ENCODE peak calls at places on chromosomes 3 and 15, in eight cellular contexts. N is ovary, W is fibroblast of mammary gland, B is lower lobe of right lung, I is A549, D is cardiac fibroblast, J is BJ, M is endothelial cell of umbilical vein. Z is an unnamed sample.

GRCh38 chr15:99086327-99086667 is 18.6 kb upstream of the SYNM start:
- DNase-seq in N (no peak), W (no peak), B (no peak), I (no peak), D (no peak), J (no peak), M (no peak), Z (no peak)

GRCh38 chr3:11998091-11998490 is 6.1 kb upstream of the SYN2 start:
- DNase-seq in N (no peak), W (no peak), B (no peak), I (no peak), D (no peak), J (no peak), M (no peak), Z (no peak)

GRCh38 chr3:103813955-103814354 is 1379.1 kb downstream of the ZPLD1 start:
- DNase-seq in N (no peak), W (no peak), B (no peak), I (no peak), D (no peak), J (no peak), M (no peak), Z (no peak)

GRCh38 chr15:88622605-88622975 is 1.4 kb downstream of the AEN start:
- DNase-seq in N (no peak), W (no peak), B (no peak), I (no peak), D (no peak), J (no peak), M (no peak), Z (no peak)

GRCh38 chr15:50051344-50051743 is 67.7 kb downstream of the ATP8B4 start:
- DNase-seq in N (no peak), W (no peak), B (no peak), I (no peak), D (no peak), J (no peak), M (no peak), Z (no peak)

GRCh38 chr3:152301745-152302181 is 33.0 kb downstream of the MBNL1 start:
- DNase-seq in N (no peak), W (no peak), B (no peak), I (no peak), D (no peak), J (no peak), M (no peak), Z (peak; percentile 46)

GRCh38 chr15:101201411-101202174 is 50.3 kb downstream of the CHSY1 start:
- DNase-seq in N (peak; percentile 86), W (peak; percentile 99), B (peak; percentile 75), I (peak; percentile 80), D (peak; percentile 98), J (peak; percentile 91), M (peak; percentile 93), Z (no peak)

GRCh38 chr3:197353001-197353866 is 54.8 kb upstream of the DLG1 start:
- DNase-seq in N (no peak), W (no peak), B (no peak), I (no peak), D (no peak), J (no peak), M (no peak), Z (no peak)

GRCh38 chr3:42014949-42015533 is 53.1 kb upstream of the ULK4 start:
- DNase-seq in N (no peak), W (peak; percentile 46), B (peak; percentile 57), I (no peak), D (peak; percentile 65), J (no peak), M (peak; percentile 66), Z (peak; percentile 70)

GRCh38 chr3:170724599-170724998 is 138.7 kb upstream of the SLC7A14 start:
- DNase-seq in N (peak; percentile 39), W (peak; percentile 99), B (no peak), I (no peak), D (peak; percentile 77), J (no peak), M (no peak), Z (no peak)

GRCh38 chr3:170728181-170728580 is 141.8 kb downstream of the RPL22L1 start:
- DNase-seq in N (no peak), W (no peak), B (no peak), I (no peak), D (no peak), J (no peak), M (no peak), Z (no peak)

GRCh38 chr3:170726976-170727661 is 141.2 kb upstream of the SLC7A14 start:
- DNase-seq in N (no peak), W (peak; percentile 94), B (no peak), I (peak; percentile 13), D (peak; percentile 89), J (no peak), M (peak; percentile 85), Z (no peak)

GRCh38 chr3:170727754-170728153 is 141.9 kb upstream of the SLC7A14 start:
- DNase-seq in N (no peak), W (no peak), B (no peak), I (no peak), D (no peak), J (no peak), M (no peak), Z (no peak)

GRCh38 chr3:170725285-170725731 is 139.4 kb upstream of the SLC7A14 start:
- DNase-seq in N (no peak), W (peak; percentile 82), B (no peak), I (no peak), D (peak; percentile 73), J (no peak), M (no peak), Z (no peak)
- TF ChIP-seq CTCF in N (no peak), W (peak; percentile 16), B (no peak), I (no peak), D (peak; percentile 6), J (peak; percentile 17), M (no peak), Z (no peak)

DNA sequence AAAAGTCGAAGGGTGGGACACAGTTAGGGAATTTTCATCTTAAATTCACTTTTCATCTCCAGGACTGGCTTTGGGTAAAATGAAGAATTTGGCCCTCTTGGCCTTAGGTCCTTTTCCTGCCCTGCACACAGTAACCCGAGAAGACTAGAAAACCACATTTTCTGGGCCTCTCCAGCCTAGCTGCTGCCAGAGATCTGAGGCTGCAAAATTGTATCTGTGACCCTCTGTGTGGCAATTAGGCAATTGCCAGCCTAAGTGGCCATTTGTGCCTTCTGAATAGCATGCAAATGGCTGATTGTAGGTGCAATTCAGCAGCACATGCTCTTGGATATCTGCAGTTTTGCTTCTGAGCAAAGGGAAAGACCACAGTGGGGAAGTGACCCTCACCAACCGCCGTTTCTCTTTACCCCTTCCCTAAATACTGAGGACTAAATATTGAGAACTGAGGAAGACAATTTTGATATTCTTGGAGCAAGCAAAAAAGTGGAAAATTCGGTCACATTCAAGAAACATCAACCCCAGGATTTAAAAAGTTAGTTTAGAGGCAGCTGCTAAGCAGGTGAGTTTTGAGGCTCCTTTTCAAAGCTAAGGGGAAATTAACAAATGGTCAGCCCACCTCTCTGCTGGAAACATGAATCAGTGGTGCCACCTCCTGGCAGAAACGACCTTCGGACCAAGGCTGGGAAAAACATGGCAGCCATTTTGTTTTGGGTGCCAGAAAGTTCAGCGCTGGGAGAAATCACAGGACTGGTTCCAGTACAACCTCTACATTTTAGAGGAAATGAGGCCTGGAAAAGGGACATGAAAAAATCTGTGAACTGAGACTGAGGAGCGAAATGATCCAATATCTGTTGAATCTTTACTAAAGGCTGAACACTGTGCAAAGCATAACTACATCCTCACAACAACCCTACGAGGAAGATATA is 56.6 kb upstream of the PRTG start:
- DNase-seq in N (peak; percentile 24), W (peak; percentile 66), B (peak; percentile 52), I (peak; percentile 59), D (peak; percentile 69), J (no peak), M (peak; percentile 69), Z (peak; percentile 62)
- TF ChIP-seq CTCF in N (no peak), W (peak; percentile 86), B (peak; percentile 63), I (peak; percentile 58), D (peak; percentile 76), J (peak; percentile 66), M (peak; percentile 72), Z (peak; percentile 47)

GRCh38 chr15:38861108-38861507 is 296.5 kb upstream of the RASGRP1 start:
- DNase-seq in N (no peak), W (no peak), B (no peak), I (no peak), D (no peak), J (no peak), M (no peak), Z (no peak)

GRCh38 chr15:38862104-38862503 is 297.5 kb upstream of the RASGRP1 start:
- DNase-seq in N (no peak), W (no peak), B (no peak), I (no peak), D (no peak), J (no peak), M (no peak), Z (no peak)

GRCh38 chr15:38864827-38865604 is 300.4 kb upstream of the RASGRP1 start:
- DNase-seq in N (peak; percentile 60), W (peak; percentile 100), B (no peak), I (no peak), D (peak; percentile 100), J (peak; percentile 67), M (no peak), Z (no peak)

GRCh38 chr15:38863381-38863780 is 298.8 kb upstream of the RASGRP1 start:
- DNase-seq in N (no peak), W (no peak), B (no peak), I (no peak), D (no peak), J (no peak), M (no peak), Z (no peak)

DNA sequence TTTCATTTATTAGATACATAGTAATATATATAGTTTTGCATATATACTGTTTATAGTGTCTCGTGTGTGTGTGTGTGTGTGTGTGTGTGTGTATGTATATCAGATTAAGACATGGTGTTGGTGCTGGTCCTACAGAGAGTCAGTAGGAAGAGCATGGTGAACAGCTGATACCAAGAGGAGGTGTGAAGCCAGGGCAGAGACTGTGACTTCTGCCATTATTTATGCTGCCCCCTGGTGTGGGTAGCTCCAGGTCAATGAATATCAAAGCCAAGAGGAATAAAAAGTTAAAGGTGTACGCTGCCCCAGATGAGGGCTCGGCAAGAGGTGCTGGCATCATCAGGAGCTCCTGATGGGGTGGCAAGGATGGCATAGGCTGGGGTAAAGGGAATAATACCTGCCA is 299.5 kb upstream of the RASGRP1 start:
- DNase-seq in N (no peak), W (no peak), B (no peak), I (no peak), D (peak; percentile 43), J (no peak), M (no peak), Z (peak; percentile 13)
- TF ChIP-seq CTCF in N (no peak), W (peak; percentile 17), B (no peak), I (no peak), D (peak; percentile 10), J (no peak), M (no peak), Z (no peak)

GRCh38 chr3:71513081-71513480 is 70.4 kb downstream of the FOXP1 start:
- DNase-seq in N (no peak), W (no peak), B (no peak), I (no peak), D (no peak), J (no peak), M (no peak), Z (no peak)

GRCh38 chr3:71511446-71511845 is 72.1 kb downstream of the FOXP1 start:
- DNase-seq in N (no peak), W (no peak), B (no peak), I (no peak), D (no peak), J (no peak), M (no peak), Z (no peak)

GRCh38 chr3:71512544-71512943 is 71.0 kb downstream of the FOXP1 start:
- DNase-seq in N (no peak), W (no peak), B (no peak), I (no peak), D (no peak), J (no peak), M (no peak), Z (no peak)

GRCh38 chr3:71511037-71511436 is 72.5 kb downstream of the FOXP1 start:
- DNase-seq in N (no peak), W (peak; percentile 47), B (no peak), I (peak; percentile 28), D (peak; percentile 70), J (peak; percentile 37), M (peak; percentile 38), Z (no peak)

GRCh38 chr3:71512000-71512399 is 71.5 kb downstream of the FOXP1 start:
- DNase-seq in N (no peak), W (no peak), B (no peak), I (no peak), D (no peak), J (no peak), M (no peak), Z (peak; percentile 20)
- TF ChIP-seq CTCF in N (no peak), W (no peak), B (peak; percentile 21), I (peak; percentile 15), D (no peak), J (no peak), M (no peak), Z (no peak)

Z was measured in GM12865.